ENCODE peak calls at places on chromosomes 11 and 22, in five cellular contexts. F is endothelial cell, L is astrocyte, T is dorsolateral prefrontal cortex, A is epithelial cell of esophagus. C is an unnamed sample.

GRCh38 chr11:441418-442274 is at the start of gene ANO9:
- DNase-seq in F (no peak), L (no peak), T (no peak), A (peak; percentile 53), C (peak; percentile 78)

GRCh38 chr11:45616802-45617549 is 48.4 kb downstream of the CHST1 start:
- DNase-seq in F (no peak), L (no peak), T (no peak), A (no peak), C (no peak)

GRCh38 chr22:24060375-24060788 is 49.3 kb downstream of the CABIN1 start:
- DNase-seq in F (no peak), L (peak; percentile 94), T (no peak), A (peak; percentile 67), C (no peak)

GRCh38 chr11:107583629-107584195 is 7.2 kb upstream of the ELMOD1 start:
- DNase-seq in F (no peak), L (no peak), T (no peak), A (peak; percentile 71), C (no peak)

GRCh38 chr11:126357969-126358762 is 2.7 kb downstream of the ST3GAL4 start:
- DNase-seq in F (no peak), L (no peak), T (no peak), A (no peak), C (no peak)

GRCh38 chr11:46942172-46942571 is 5.6 kb downstream of the CSTPP1 start:
- DNase-seq in F (no peak), L (no peak), T (no peak), A (no peak), C (no peak)

GRCh38 chr22:23696326-23696851 is 5.6 kb downstream of the RGL4 start:
- DNase-seq in F (no peak), L (peak; percentile 22), T (no peak), A (peak; percentile 19), C (peak; percentile 93)

GRCh38 chr22:37741312-37741795 is 44.5 kb downstream of the TRIOBP start:
- DNase-seq in F (no peak), L (peak; percentile 89), T (no peak), A (peak; percentile 96), C (no peak)

GRCh38 chr22:27460596-27461347 is 340.8 kb downstream of the MN1 start:
- DNase-seq in F (no peak), L (peak; percentile 85), T (no peak), A (no peak), C (no peak)

GRCh38 chr11:77886401-77886800 is 65.5 kb downstream of the AAMDC start:
- DNase-seq in F (no peak), L (peak; percentile 40), T (no peak), A (no peak), C (no peak)

GRCh38 chr11:87180743-87181142 is 143.0 kb downstream of the TMEM135 start:
- DNase-seq in F (no peak), L (peak; percentile 73), T (no peak), A (no peak), C (no peak)

GRCh38 chr11:78223320-78223954 is 34.7 kb downstream of the USP35 start:
- DNase-seq in F (no peak), L (no peak), T (no peak), A (no peak), C (no peak)

GRCh38 chr11:46133119-46133518 is 11.9 kb upstream of the PHF21A start:
- DNase-seq in F (no peak), L (no peak), T (no peak), A (no peak), C (no peak)

GRCh38 chr22:19429950-19430889 is 1.3 kb downstream of the HIRA start:
- DNase-seq in F (no peak), L (peak; percentile 70), T (no peak), A (peak; percentile 50), C (peak; percentile 65)

GRCh38 chr22:22520667-22521602 is 865 bp upstream of the ZNF280A start:
- DNase-seq in F (no peak), L (no peak), T (no peak), A (no peak), C (no peak)
- TF ChIP-seq CTCF in F (no peak), L (no peak), T (no peak), A (no peak), C (no peak)

DNA sequence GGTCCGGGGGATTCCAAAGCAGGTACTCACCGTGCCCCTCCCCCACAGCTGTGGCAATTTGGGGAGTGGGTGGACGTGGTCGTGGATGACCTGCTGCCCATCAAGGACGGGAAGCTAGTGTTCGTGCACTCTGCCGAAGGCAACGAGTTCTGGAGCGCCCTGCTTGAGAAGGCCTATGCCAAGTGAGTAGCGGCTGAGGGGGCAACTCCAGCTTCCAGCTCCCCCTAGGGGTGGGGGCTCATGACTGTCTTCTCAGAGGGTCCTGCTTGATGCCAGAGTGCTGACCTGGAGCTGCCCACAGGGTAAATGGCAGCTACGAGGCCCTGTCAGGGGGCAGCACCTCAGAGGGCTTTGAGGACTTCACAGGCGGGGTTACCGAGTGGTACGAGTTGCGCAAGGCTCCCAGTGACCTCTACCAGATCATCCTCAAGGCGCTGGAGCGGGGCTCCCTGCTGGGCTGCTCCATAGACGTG is 4.2 kb downstream of the CAPN1 start:
- DNase-seq in F (no peak), L (no peak), T (no peak), A (no peak), C (no peak)
- TF ChIP-seq CTCF in F (no peak), L (no peak), T (no peak), A (no peak), C (no peak)

DNA sequence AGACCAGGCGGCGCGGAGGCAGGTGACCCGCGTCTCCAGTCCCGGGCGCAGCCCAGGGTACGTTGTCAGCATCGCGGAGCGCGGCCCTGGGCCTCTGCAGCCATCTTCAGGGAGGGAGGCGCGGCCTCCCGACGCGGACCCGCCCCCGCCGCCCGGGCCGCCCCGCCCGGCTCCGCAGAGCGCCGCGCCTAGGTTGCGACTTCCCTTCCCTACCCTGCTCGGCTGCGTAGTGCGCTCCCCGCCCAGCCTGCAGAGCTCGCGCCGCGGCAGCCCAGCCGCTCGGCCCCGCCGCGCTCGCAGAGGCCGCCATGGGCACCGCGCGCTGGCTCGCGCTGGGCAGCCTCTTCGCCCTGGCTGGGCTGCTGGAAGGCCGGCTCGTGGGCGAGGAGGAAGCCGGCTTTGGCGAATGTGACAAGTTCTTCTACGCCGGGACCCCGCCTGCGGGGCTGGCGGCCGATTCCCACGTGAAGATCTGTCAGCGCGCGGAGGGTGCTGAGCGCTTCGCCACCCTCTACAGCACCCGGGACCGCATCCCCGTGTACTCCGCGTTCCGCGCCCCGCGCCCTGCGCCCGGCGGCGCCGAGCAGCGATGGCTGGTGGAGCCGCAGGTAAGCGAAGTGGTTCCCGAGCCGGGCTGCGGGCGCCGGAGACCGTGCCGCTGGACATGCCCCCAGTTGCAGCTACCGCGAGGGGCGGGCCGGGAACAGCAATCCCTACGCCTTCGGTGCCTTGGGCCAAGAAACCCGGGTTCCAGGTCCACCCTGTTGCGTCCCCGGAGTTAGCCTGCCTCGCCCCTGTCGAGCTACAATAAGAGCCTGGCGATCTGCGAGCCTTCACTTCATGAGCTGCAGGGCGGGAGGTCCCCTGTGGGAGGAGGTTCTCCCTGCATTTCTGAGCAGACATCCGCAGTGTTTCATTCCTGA is at the start of gene ENDOD1:
- DNase-seq in F (peak; percentile 77), L (peak; percentile 74), T (peak; percentile 67), A (peak; percentile 90), C (peak; percentile 82)
- TF ChIP-seq CTCF in F (no peak), L (no peak), T (no peak), A (no peak), C (peak; percentile 16)

GRCh38 chr22:25853501-25853900 is 111.5 kb downstream of the MYO18B start:
- DNase-seq in F (no peak), L (no peak), T (no peak), A (no peak), C (no peak)

GRCh38 chr22:25853078-25853477 is 111.1 kb downstream of the MYO18B start:
- DNase-seq in F (no peak), L (no peak), T (no peak), A (peak; percentile 24), C (peak; percentile 7)

GRCh38 chr22:25849514-25849913 is 107.5 kb downstream of the MYO18B start:
- DNase-seq in F (no peak), L (no peak), T (no peak), A (no peak), C (no peak)

GRCh38 chr22:25852223-25852622 is 110.2 kb downstream of the MYO18B start:
- DNase-seq in F (no peak), L (no peak), T (no peak), A (no peak), C (no peak)

GRCh38 chr22:25853902-25854301 is 111.9 kb downstream of the MYO18B start:
- DNase-seq in F (no peak), L (no peak), T (no peak), A (no peak), C (no peak)
- TF ChIP-seq CTCF in F (no peak), L (peak; percentile 18), T (no peak), A (no peak), C (peak; percentile 23)

GRCh38 chr11:119307219-119307618 is 9.7 kb downstream of the MCAM start:
- DNase-seq in F (no peak), L (no peak), T (no peak), A (no peak), C (no peak)
- TF ChIP-seq CTCF in F (no peak), L (no peak), T (peak; percentile 32), A (no peak), C (no peak)

C was measured in activated CD8-positive, alpha-beta T cell treated with anti-CD3 and anti-CD28 coated beads for 36 hours.